ENCODE peak calls at places on chromosome 15, in four cellular contexts. One of them, this sample, is unnamed.

GRCh38 chr15:27059610-27060202 is 88.7 kb downstream of the GABRG3 start:
- DNase-seq in mucosa of descending colon: peak; percentile 36
- DNase-seq in AG09309: no peak
- DNase-seq in stimulated activated CD8-positive, alpha-beta memory T cell treated with anti-CD3 and anti-CD28 coated beads, Interleukin-7, amount 100 ng/mL, for 1 hour: no peak
- DNase-seq in this sample: no peak

GRCh38 chr15:70854669-70854976 is 666 bp upstream of the LARP6 start:
- DNase-seq in mucosa of descending colon: no peak
- DNase-seq in AG09309: no peak
- DNase-seq in stimulated activated CD8-positive, alpha-beta memory T cell treated with anti-CD3 and anti-CD28 coated beads, Interleukin-7, amount 100 ng/mL, for 1 hour: no peak
- DNase-seq in this sample: no peak

GRCh38 chr15:40343512-40343911 is 2.8 kb upstream of the CCDC9B start:
- DNase-seq in mucosa of descending colon: no peak
- DNase-seq in AG09309: peak; percentile 49
- DNase-seq in stimulated activated CD8-positive, alpha-beta memory T cell treated with anti-CD3 and anti-CD28 coated beads, Interleukin-7, amount 100 ng/mL, for 1 hour: no peak
- DNase-seq in this sample: no peak

GRCh38 chr15:83380682-83381081 is 66.5 kb upstream of the SH3GL3 start:
- DNase-seq in mucosa of descending colon: peak; percentile 23
- DNase-seq in AG09309: peak; percentile 7
- DNase-seq in stimulated activated CD8-positive, alpha-beta memory T cell treated with anti-CD3 and anti-CD28 coated beads, Interleukin-7, amount 100 ng/mL, for 1 hour: no peak
- DNase-seq in this sample: no peak

GRCh38 chr15:39685999-39686613 is 96.5 kb downstream of the FSIP1 start:
- DNase-seq in mucosa of descending colon: peak; percentile 79
- DNase-seq in AG09309: no peak
- DNase-seq in stimulated activated CD8-positive, alpha-beta memory T cell treated with anti-CD3 and anti-CD28 coated beads, Interleukin-7, amount 100 ng/mL, for 1 hour: peak; percentile 0
- DNase-seq in this sample: no peak

GRCh38 chr15:87348746-87349145 is 907.8 kb downstream of the NTRK3 start:
- DNase-seq in mucosa of descending colon: no peak
- DNase-seq in AG09309: no peak
- DNase-seq in stimulated activated CD8-positive, alpha-beta memory T cell treated with anti-CD3 and anti-CD28 coated beads, Interleukin-7, amount 100 ng/mL, for 1 hour: no peak
- DNase-seq in this sample: no peak

GRCh38 chr15:73969151-73969759 is 22.8 kb downstream of the STOML1 start:
- DNase-seq in mucosa of descending colon: no peak
- DNase-seq in AG09309: no peak
- DNase-seq in stimulated activated CD8-positive, alpha-beta memory T cell treated with anti-CD3 and anti-CD28 coated beads, Interleukin-7, amount 100 ng/mL, for 1 hour: no peak
- DNase-seq in this sample: no peak

GRCh38 chr15:48560321-48561051 is 85.0 kb downstream of the FBN1 start:
- DNase-seq in mucosa of descending colon: no peak
- DNase-seq in AG09309: no peak
- DNase-seq in stimulated activated CD8-positive, alpha-beta memory T cell treated with anti-CD3 and anti-CD28 coated beads, Interleukin-7, amount 100 ng/mL, for 1 hour: no peak
- DNase-seq in this sample: no peak

GRCh38 chr15:52727825-52728224 is 48.6 kb upstream of the ATOSA start:
- DNase-seq in mucosa of descending colon: no peak
- DNase-seq in AG09309: no peak
- DNase-seq in stimulated activated CD8-positive, alpha-beta memory T cell treated with anti-CD3 and anti-CD28 coated beads, Interleukin-7, amount 100 ng/mL, for 1 hour: no peak
- DNase-seq in this sample: no peak

GRCh38 chr15:80679167-80679804 is 15.8 kb upstream of the ABHD17C start:
- DNase-seq in mucosa of descending colon: peak; percentile 44
- DNase-seq in AG09309: no peak
- DNase-seq in stimulated activated CD8-positive, alpha-beta memory T cell treated with anti-CD3 and anti-CD28 coated beads, Interleukin-7, amount 100 ng/mL, for 1 hour: no peak
- DNase-seq in this sample: no peak

GRCh38 chr15:101101676-101102075 is 150.2 kb downstream of the CHSY1 start:
- DNase-seq in mucosa of descending colon: no peak
- DNase-seq in AG09309: no peak
- DNase-seq in stimulated activated CD8-positive, alpha-beta memory T cell treated with anti-CD3 and anti-CD28 coated beads, Interleukin-7, amount 100 ng/mL, for 1 hour: no peak
- DNase-seq in this sample: no peak

GRCh38 chr15:27165590-27165989 is 194.6 kb downstream of the GABRG3 start:
- DNase-seq in mucosa of descending colon: no peak
- DNase-seq in AG09309: no peak
- DNase-seq in stimulated activated CD8-positive, alpha-beta memory T cell treated with anti-CD3 and anti-CD28 coated beads, Interleukin-7, amount 100 ng/mL, for 1 hour: no peak
- DNase-seq in this sample: no peak

GRCh38 chr15:62472616-62473299 is 307.7 kb upstream of the C2CD4B start:
- DNase-seq in mucosa of descending colon: peak; percentile 38
- DNase-seq in AG09309: no peak
- DNase-seq in stimulated activated CD8-positive, alpha-beta memory T cell treated with anti-CD3 and anti-CD28 coated beads, Interleukin-7, amount 100 ng/mL, for 1 hour: no peak
- DNase-seq in this sample: no peak

GRCh38 chr15:95041297-95041696 is 809.9 kb downstream of the MCTP2 start:
- DNase-seq in mucosa of descending colon: no peak
- DNase-seq in AG09309: no peak
- DNase-seq in stimulated activated CD8-positive, alpha-beta memory T cell treated with anti-CD3 and anti-CD28 coated beads, Interleukin-7, amount 100 ng/mL, for 1 hour: no peak
- DNase-seq in this sample: no peak

GRCh38 chr15:101207867-101208288 is 44.0 kb downstream of the CHSY1 start:
- DNase-seq in mucosa of descending colon: no peak
- DNase-seq in AG09309: peak; percentile 78
- DNase-seq in stimulated activated CD8-positive, alpha-beta memory T cell treated with anti-CD3 and anti-CD28 coated beads, Interleukin-7, amount 100 ng/mL, for 1 hour: no peak
- DNase-seq in this sample: no peak

GRCh38 chr15:74209997-74210573 is 7.5 kb upstream of the STRA6 start:
- DNase-seq in mucosa of descending colon: no peak
- DNase-seq in AG09309: no peak
- DNase-seq in stimulated activated CD8-positive, alpha-beta memory T cell treated with anti-CD3 and anti-CD28 coated beads, Interleukin-7, amount 100 ng/mL, for 1 hour: no peak
- DNase-seq in this sample: no peak

GRCh38 chr15:68374346-68374745 is 57.6 kb downstream of the ITGA11 start:
- DNase-seq in mucosa of descending colon: no peak
- DNase-seq in AG09309: no peak
- DNase-seq in stimulated activated CD8-positive, alpha-beta memory T cell treated with anti-CD3 and anti-CD28 coated beads, Interleukin-7, amount 100 ng/mL, for 1 hour: no peak
- DNase-seq in this sample: no peak

GRCh38 chr15:29090617-29091466 is 178.8 kb downstream of the NSMCE3 start:
- DNase-seq in mucosa of descending colon: peak; percentile 19
- DNase-seq in AG09309: no peak
- DNase-seq in stimulated activated CD8-positive, alpha-beta memory T cell treated with anti-CD3 and anti-CD28 coated beads, Interleukin-7, amount 100 ng/mL, for 1 hour: peak; percentile 15
- DNase-seq in this sample: no peak

GRCh38 chr15:64017082-64017588 is 29.1 kb downstream of the DAPK2 start:
- DNase-seq in mucosa of descending colon: no peak
- DNase-seq in AG09309: no peak
- DNase-seq in stimulated activated CD8-positive, alpha-beta memory T cell treated with anti-CD3 and anti-CD28 coated beads, Interleukin-7, amount 100 ng/mL, for 1 hour: no peak
- DNase-seq in this sample: no peak

GRCh38 chr15:37880009-37880834 is 54.2 kb upstream of the TMCO5A start:
- DNase-seq in mucosa of descending colon: no peak
- DNase-seq in AG09309: no peak
- DNase-seq in stimulated activated CD8-positive, alpha-beta memory T cell treated with anti-CD3 and anti-CD28 coated beads, Interleukin-7, amount 100 ng/mL, for 1 hour: no peak
- DNase-seq in this sample: no peak

GRCh38 chr15:35458176-35458856 is 87.6 kb downstream of the DPH6 start:
- DNase-seq in mucosa of descending colon: no peak
- DNase-seq in AG09309: no peak
- DNase-seq in stimulated activated CD8-positive, alpha-beta memory T cell treated with anti-CD3 and anti-CD28 coated beads, Interleukin-7, amount 100 ng/mL, for 1 hour: no peak
- DNase-seq in this sample: no peak

GRCh38 chr15:40877691-40878090 is 3.7 kb upstream of the RHOV start:
- DNase-seq in mucosa of descending colon: no peak
- DNase-seq in AG09309: no peak
- DNase-seq in stimulated activated CD8-positive, alpha-beta memory T cell treated with anti-CD3 and anti-CD28 coated beads, Interleukin-7, amount 100 ng/mL, for 1 hour: no peak
- DNase-seq in this sample: no peak

GRCh38 chr15:66997212-66997611 is 68.2 kb upstream of the SMAD3 start:
- DNase-seq in mucosa of descending colon: no peak
- DNase-seq in AG09309: peak; percentile 80
- DNase-seq in stimulated activated CD8-positive, alpha-beta memory T cell treated with anti-CD3 and anti-CD28 coated beads, Interleukin-7, amount 100 ng/mL, for 1 hour: no peak
- DNase-seq in this sample: no peak

This sample was measured in central memory CD8-positive, alpha-beta T cell.